ENCODE peak calls at places on chromosome 22, in seven cellular contexts. One of them, this sample, is unnamed.

GRCh38 chr22:50292643-50293440 is 14.6 kb downstream of the PLXNB2 start:
- DNase-seq in stimulated activated CD8-positive, alpha-beta memory T cell treated with anti-CD3 and anti-CD28 coated beads, Interleukin-4, amount 100 ng/mL, for 1 hour: no peak
- DNase-seq in GM13977: no peak
- DNase-seq in glutamatergic neuron: no peak
- DNase-seq in NCI-H1092 treated with DMSO at 0.1 percent for 48 hours: no peak
- DNase-seq in activated naive CD4-positive, alpha-beta T cell: no peak
- DNase-seq in choroid plexus epithelial cell: no peak
- DNase-seq in this sample: no peak

GRCh38 chr22:45880091-45880651 is 96.8 kb downstream of the WNT7B start:
- DNase-seq in choroid plexus epithelial cell: no peak
- DNase-seq in glutamatergic neuron: no peak
- DNase-seq in activated naive CD4-positive, alpha-beta T cell: no peak
- DNase-seq in stimulated activated CD8-positive, alpha-beta memory T cell treated with anti-CD3 and anti-CD28 coated beads, Interleukin-4, amount 100 ng/mL, for 1 hour: no peak
- DNase-seq in GM13977: no peak
- DNase-seq in NCI-H1092 treated with DMSO at 0.1 percent for 48 hours: no peak
- DNase-seq in this sample: peak

GRCh38 chr22:23264610-23265388 is 84.5 kb downstream of the BCR start:
- DNase-seq in NCI-H1092 treated with DMSO at 0.1 percent for 48 hours: no peak
- DNase-seq in activated naive CD4-positive, alpha-beta T cell: no peak
- DNase-seq in GM13977: no peak
- DNase-seq in glutamatergic neuron: no peak
- DNase-seq in stimulated activated CD8-positive, alpha-beta memory T cell treated with anti-CD3 and anti-CD28 coated beads, Interleukin-4, amount 100 ng/mL, for 1 hour: no peak
- DNase-seq in choroid plexus epithelial cell: no peak
- DNase-seq in this sample: no peak

GRCh38 chr22:44711701-44712100 is 9.7 kb downstream of the PRR5 start:
- DNase-seq in glutamatergic neuron: no peak
- DNase-seq in GM13977: no peak
- DNase-seq in NCI-H1092 treated with DMSO at 0.1 percent for 48 hours: no peak
- DNase-seq in choroid plexus epithelial cell: no peak
- DNase-seq in activated naive CD4-positive, alpha-beta T cell: no peak
- DNase-seq in stimulated activated CD8-positive, alpha-beta memory T cell treated with anti-CD3 and anti-CD28 coated beads, Interleukin-4, amount 100 ng/mL, for 1 hour: no peak
- DNase-seq in this sample: no peak

GRCh38 chr22:36373258-36373579 is 14.5 kb downstream of the MYH9 start:
- DNase-seq in NCI-H1092 treated with DMSO at 0.1 percent for 48 hours: no peak
- DNase-seq in glutamatergic neuron: no peak
- DNase-seq in activated naive CD4-positive, alpha-beta T cell: no peak
- DNase-seq in GM13977: no peak
- DNase-seq in choroid plexus epithelial cell: no peak
- DNase-seq in stimulated activated CD8-positive, alpha-beta memory T cell treated with anti-CD3 and anti-CD28 coated beads, Interleukin-4, amount 100 ng/mL, for 1 hour: no peak
- DNase-seq in this sample: peak

GRCh38 chr22:42644422-42645340 is 4.3 kb upstream of the ATP5MGL start:
- DNase-seq in glutamatergic neuron: no peak
- DNase-seq in choroid plexus epithelial cell: peak
- DNase-seq in GM13977: no peak
- DNase-seq in NCI-H1092 treated with DMSO at 0.1 percent for 48 hours: no peak
- DNase-seq in stimulated activated CD8-positive, alpha-beta memory T cell treated with anti-CD3 and anti-CD28 coated beads, Interleukin-4, amount 100 ng/mL, for 1 hour: no peak
- DNase-seq in activated naive CD4-positive, alpha-beta T cell: no peak
- DNase-seq in this sample: peak

GRCh38 chr22:37228106-37229011 is 15.7 kb downstream of the RAC2 start:
- DNase-seq in choroid plexus epithelial cell: peak
- DNase-seq in activated naive CD4-positive, alpha-beta T cell: no peak
- DNase-seq in GM13977: no peak
- DNase-seq in NCI-H1092 treated with DMSO at 0.1 percent for 48 hours: no peak
- DNase-seq in stimulated activated CD8-positive, alpha-beta memory T cell treated with anti-CD3 and anti-CD28 coated beads, Interleukin-4, amount 100 ng/mL, for 1 hour: no peak
- DNase-seq in glutamatergic neuron: no peak
- DNase-seq in this sample: no peak

GRCh38 chr22:50325444-50326224 is 1.2 kb downstream of the DENND6B start:
- DNase-seq in NCI-H1092 treated with DMSO at 0.1 percent for 48 hours: no peak
- DNase-seq in activated naive CD4-positive, alpha-beta T cell: no peak
- DNase-seq in choroid plexus epithelial cell: no peak
- DNase-seq in stimulated activated CD8-positive, alpha-beta memory T cell treated with anti-CD3 and anti-CD28 coated beads, Interleukin-4, amount 100 ng/mL, for 1 hour: no peak
- DNase-seq in glutamatergic neuron: peak
- DNase-seq in GM13977: peak
- DNase-seq in this sample: no peak

GRCh38 chr22:39946571-39947407 is 13.4 kb upstream of the TMA7B start:
- DNase-seq in stimulated activated CD8-positive, alpha-beta memory T cell treated with anti-CD3 and anti-CD28 coated beads, Interleukin-4, amount 100 ng/mL, for 1 hour: no peak
- DNase-seq in choroid plexus epithelial cell: no peak
- DNase-seq in NCI-H1092 treated with DMSO at 0.1 percent for 48 hours: peak
- DNase-seq in GM13977: no peak
- DNase-seq in glutamatergic neuron: no peak
- DNase-seq in activated naive CD4-positive, alpha-beta T cell: no peak
- DNase-seq in this sample: no peak

GRCh38 chr22:50248192-50249084 is 2.6 kb downstream of the HDAC10 start:
- DNase-seq in choroid plexus epithelial cell: no peak
- DNase-seq in NCI-H1092 treated with DMSO at 0.1 percent for 48 hours: no peak
- DNase-seq in stimulated activated CD8-positive, alpha-beta memory T cell treated with anti-CD3 and anti-CD28 coated beads, Interleukin-4, amount 100 ng/mL, for 1 hour: no peak
- DNase-seq in GM13977: no peak
- DNase-seq in activated naive CD4-positive, alpha-beta T cell: no peak
- DNase-seq in glutamatergic neuron: no peak
- DNase-seq in this sample: no peak

GRCh38 chr22:37516456-37516855 is 2.8 kb downstream of the CARD10 start:
- DNase-seq in stimulated activated CD8-positive, alpha-beta memory T cell treated with anti-CD3 and anti-CD28 coated beads, Interleukin-4, amount 100 ng/mL, for 1 hour: no peak
- DNase-seq in choroid plexus epithelial cell: no peak
- DNase-seq in activated naive CD4-positive, alpha-beta T cell: no peak
- DNase-seq in NCI-H1092 treated with DMSO at 0.1 percent for 48 hours: no peak
- DNase-seq in GM13977: no peak
- DNase-seq in glutamatergic neuron: no peak
- DNase-seq in this sample: no peak

GRCh38 chr22:30023099-30023498 is 57.2 kb upstream of the HORMAD2 start:
- DNase-seq in activated naive CD4-positive, alpha-beta T cell: no peak
- DNase-seq in GM13977: no peak
- DNase-seq in glutamatergic neuron: no peak
- DNase-seq in choroid plexus epithelial cell: no peak
- DNase-seq in NCI-H1092 treated with DMSO at 0.1 percent for 48 hours: no peak
- DNase-seq in stimulated activated CD8-positive, alpha-beta memory T cell treated with anti-CD3 and anti-CD28 coated beads, Interleukin-4, amount 100 ng/mL, for 1 hour: no peak
- DNase-seq in this sample: no peak

GRCh38 chr22:24033731-24034130 is 22.6 kb downstream of the CABIN1 start:
- DNase-seq in activated naive CD4-positive, alpha-beta T cell: no peak
- DNase-seq in stimulated activated CD8-positive, alpha-beta memory T cell treated with anti-CD3 and anti-CD28 coated beads, Interleukin-4, amount 100 ng/mL, for 1 hour: no peak
- DNase-seq in glutamatergic neuron: no peak
- DNase-seq in NCI-H1092 treated with DMSO at 0.1 percent for 48 hours: no peak
- DNase-seq in GM13977: no peak
- DNase-seq in choroid plexus epithelial cell: no peak
- DNase-seq in this sample: no peak

GRCh38 chr22:44205713-44206645 is 25.3 kb downstream of the PARVG start:
- DNase-seq in choroid plexus epithelial cell: no peak
- DNase-seq in activated naive CD4-positive, alpha-beta T cell: no peak
- DNase-seq in GM13977: no peak
- DNase-seq in glutamatergic neuron: peak
- DNase-seq in NCI-H1092 treated with DMSO at 0.1 percent for 48 hours: no peak
- DNase-seq in stimulated activated CD8-positive, alpha-beta memory T cell treated with anti-CD3 and anti-CD28 coated beads, Interleukin-4, amount 100 ng/mL, for 1 hour: no peak
- DNase-seq in this sample: no peak

GRCh38 chr22:44247346-44247745 is 65.4 kb downstream of the SHISAL1 start:
- DNase-seq in GM13977: no peak
- DNase-seq in stimulated activated CD8-positive, alpha-beta memory T cell treated with anti-CD3 and anti-CD28 coated beads, Interleukin-4, amount 100 ng/mL, for 1 hour: no peak
- DNase-seq in activated naive CD4-positive, alpha-beta T cell: no peak
- DNase-seq in choroid plexus epithelial cell: no peak
- DNase-seq in glutamatergic neuron: no peak
- DNase-seq in NCI-H1092 treated with DMSO at 0.1 percent for 48 hours: no peak
- DNase-seq in this sample: no peak

GRCh38 chr22:24435861-24436351 is 8.5 kb downstream of the ADORA2A start:
- DNase-seq in glutamatergic neuron: no peak
- DNase-seq in GM13977: no peak
- DNase-seq in choroid plexus epithelial cell: peak
- DNase-seq in NCI-H1092 treated with DMSO at 0.1 percent for 48 hours: no peak
- DNase-seq in activated naive CD4-positive, alpha-beta T cell: no peak
- DNase-seq in stimulated activated CD8-positive, alpha-beta memory T cell treated with anti-CD3 and anti-CD28 coated beads, Interleukin-4, amount 100 ng/mL, for 1 hour: no peak
- DNase-seq in this sample: no peak

GRCh38 chr22:42939941-42940653 is 74.9 kb downstream of the PACSIN2 start:
- DNase-seq in stimulated activated CD8-positive, alpha-beta memory T cell treated with anti-CD3 and anti-CD28 coated beads, Interleukin-4, amount 100 ng/mL, for 1 hour: no peak
- DNase-seq in glutamatergic neuron: no peak
- DNase-seq in NCI-H1092 treated with DMSO at 0.1 percent for 48 hours: no peak
- DNase-seq in GM13977: no peak
- DNase-seq in choroid plexus epithelial cell: peak
- DNase-seq in activated naive CD4-positive, alpha-beta T cell: no peak
- DNase-seq in this sample: peak

GRCh38 chr22:50576070-50576469 is 2.2 kb downstream of the CPT1B start:
- DNase-seq in stimulated activated CD8-positive, alpha-beta memory T cell treated with anti-CD3 and anti-CD28 coated beads, Interleukin-4, amount 100 ng/mL, for 1 hour: no peak
- DNase-seq in NCI-H1092 treated with DMSO at 0.1 percent for 48 hours: peak
- DNase-seq in choroid plexus epithelial cell: peak
- DNase-seq in activated naive CD4-positive, alpha-beta T cell: no peak
- DNase-seq in GM13977: no peak
- DNase-seq in glutamatergic neuron: peak
- DNase-seq in this sample: no peak

GRCh38 chr22:50209893-50210292 is 9.1 kb downstream of the SELENOO start:
- DNase-seq in stimulated activated CD8-positive, alpha-beta memory T cell treated with anti-CD3 and anti-CD28 coated beads, Interleukin-4, amount 100 ng/mL, for 1 hour: peak
- DNase-seq in activated naive CD4-positive, alpha-beta T cell: peak
- DNase-seq in NCI-H1092 treated with DMSO at 0.1 percent for 48 hours: no peak
- DNase-seq in GM13977: peak
- DNase-seq in glutamatergic neuron: peak
- DNase-seq in choroid plexus epithelial cell: peak
- DNase-seq in this sample: peak

GRCh38 chr22:19579113-19579811 is 55.1 kb upstream of the CLDN5 start:
- DNase-seq in glutamatergic neuron: no peak
- DNase-seq in activated naive CD4-positive, alpha-beta T cell: no peak
- DNase-seq in GM13977: no peak
- DNase-seq in NCI-H1092 treated with DMSO at 0.1 percent for 48 hours: no peak
- DNase-seq in choroid plexus epithelial cell: no peak
- DNase-seq in stimulated activated CD8-positive, alpha-beta memory T cell treated with anti-CD3 and anti-CD28 coated beads, Interleukin-4, amount 100 ng/mL, for 1 hour: no peak
- DNase-seq in this sample: no peak

GRCh38 chr22:40691532-40691931 is 12.2 kb downstream of the MCHR1 start:
- DNase-seq in GM13977: no peak
- DNase-seq in activated naive CD4-positive, alpha-beta T cell: no peak
- DNase-seq in NCI-H1092 treated with DMSO at 0.1 percent for 48 hours: no peak
- DNase-seq in glutamatergic neuron: no peak
- DNase-seq in choroid plexus epithelial cell: no peak
- DNase-seq in stimulated activated CD8-positive, alpha-beta memory T cell treated with anti-CD3 and anti-CD28 coated beads, Interleukin-4, amount 100 ng/mL, for 1 hour: no peak
- DNase-seq in this sample: no peak

GRCh38 chr22:28728621-28729313 is 12.9 kb downstream of the CHEK2 start:
- DNase-seq in activated naive CD4-positive, alpha-beta T cell: no peak
- DNase-seq in choroid plexus epithelial cell: peak
- DNase-seq in NCI-H1092 treated with DMSO at 0.1 percent for 48 hours: no peak
- DNase-seq in stimulated activated CD8-positive, alpha-beta memory T cell treated with anti-CD3 and anti-CD28 coated beads, Interleukin-4, amount 100 ng/mL, for 1 hour: no peak
- DNase-seq in glutamatergic neuron: no peak
- DNase-seq in GM13977: no peak
- DNase-seq in this sample: no peak

GRCh38 chr22:30697975-30698374 is 3.3 kb downstream of the OSBP2 start:
- DNase-seq in stimulated activated CD8-positive, alpha-beta memory T cell treated with anti-CD3 and anti-CD28 coated beads, Interleukin-4, amount 100 ng/mL, for 1 hour: no peak
- DNase-seq in GM13977: no peak
- DNase-seq in NCI-H1092 treated with DMSO at 0.1 percent for 48 hours: no peak
- DNase-seq in activated naive CD4-positive, alpha-beta T cell: no peak
- DNase-seq in glutamatergic neuron: no peak
- DNase-seq in choroid plexus epithelial cell: no peak
- DNase-seq in this sample: no peak

GRCh38 chr22:33386270-33386669 is 328.1 kb upstream of the SYN3 start:
- DNase-seq in glutamatergic neuron: no peak
- DNase-seq in choroid plexus epithelial cell: no peak
- DNase-seq in activated naive CD4-positive, alpha-beta T cell: no peak
- DNase-seq in NCI-H1092 treated with DMSO at 0.1 percent for 48 hours: no peak
- DNase-seq in stimulated activated CD8-positive, alpha-beta memory T cell treated with anti-CD3 and anti-CD28 coated beads, Interleukin-4, amount 100 ng/mL, for 1 hour: no peak
- DNase-seq in GM13977: no peak
- DNase-seq in this sample: no peak

GRCh38 chr22:40006641-40007040 is 11.9 kb downstream of the FAM83F start:
- DNase-seq in glutamatergic neuron: no peak
- DNase-seq in NCI-H1092 treated with DMSO at 0.1 percent for 48 hours: no peak
- DNase-seq in choroid plexus epithelial cell: no peak
- DNase-seq in GM13977: no peak
- DNase-seq in stimulated activated CD8-positive, alpha-beta memory T cell treated with anti-CD3 and anti-CD28 coated beads, Interleukin-4, amount 100 ng/mL, for 1 hour: no peak
- DNase-seq in activated naive CD4-positive, alpha-beta T cell: no peak
- DNase-seq in this sample: no peak

GRCh38 chr22:18024276-18024939 is at the start of gene MICAL3:
- DNase-seq in activated naive CD4-positive, alpha-beta T cell: peak
- DNase-seq in NCI-H1092 treated with DMSO at 0.1 percent for 48 hours: peak
- DNase-seq in GM13977: peak
- DNase-seq in choroid plexus epithelial cell: peak
- DNase-seq in glutamatergic neuron: peak
- DNase-seq in stimulated activated CD8-positive, alpha-beta memory T cell treated with anti-CD3 and anti-CD28 coated beads, Interleukin-4, amount 100 ng/mL, for 1 hour: no peak
- DNase-seq in this sample: no peak

GRCh38 chr22:18059473-18059872 is 18.3 kb upstream of the PEX26 start:
- DNase-seq in stimulated activated CD8-positive, alpha-beta memory T cell treated with anti-CD3 and anti-CD28 coated beads, Interleukin-4, amount 100 ng/mL, for 1 hour: no peak
- DNase-seq in activated naive CD4-positive, alpha-beta T cell: no peak
- DNase-seq in GM13977: no peak
- DNase-seq in glutamatergic neuron: no peak
- DNase-seq in NCI-H1092 treated with DMSO at 0.1 percent for 48 hours: no peak
- DNase-seq in choroid plexus epithelial cell: no peak
- DNase-seq in this sample: no peak

GRCh38 chr22:25070870-25071465 is 118.5 kb downstream of the KIAA1671 start:
- DNase-seq in NCI-H1092 treated with DMSO at 0.1 percent for 48 hours: no peak
- DNase-seq in activated naive CD4-positive, alpha-beta T cell: no peak
- DNase-seq in stimulated activated CD8-positive, alpha-beta memory T cell treated with anti-CD3 and anti-CD28 coated beads, Interleukin-4, amount 100 ng/mL, for 1 hour: no peak
- DNase-seq in glutamatergic neuron: no peak
- DNase-seq in choroid plexus epithelial cell: no peak
- DNase-seq in GM13977: no peak
- DNase-seq in this sample: no peak

GRCh38 chr22:35892192-35892591 is 136.4 kb downstream of the RBFOX2 start:
- DNase-seq in choroid plexus epithelial cell: peak
- DNase-seq in glutamatergic neuron: no peak
- DNase-seq in activated naive CD4-positive, alpha-beta T cell: no peak
- DNase-seq in stimulated activated CD8-positive, alpha-beta memory T cell treated with anti-CD3 and anti-CD28 coated beads, Interleukin-4, amount 100 ng/mL, for 1 hour: no peak
- DNase-seq in NCI-H1092 treated with DMSO at 0.1 percent for 48 hours: no peak
- DNase-seq in GM13977: no peak
- DNase-seq in this sample: no peak

GRCh38 chr22:39530692-39531331 is 1.7 kb downstream of the RPS19BP1 start:
- DNase-seq in NCI-H1092 treated with DMSO at 0.1 percent for 48 hours: no peak
- DNase-seq in glutamatergic neuron: no peak
- DNase-seq in GM13977: no peak
- DNase-seq in stimulated activated CD8-positive, alpha-beta memory T cell treated with anti-CD3 and anti-CD28 coated beads, Interleukin-4, amount 100 ng/mL, for 1 hour: no peak
- DNase-seq in activated naive CD4-positive, alpha-beta T cell: no peak
- DNase-seq in choroid plexus epithelial cell: peak
- DNase-seq in this sample: peak

GRCh38 chr22:45296628-45297297 is 12.0 kb downstream of the UPK3A start:
- DNase-seq in glutamatergic neuron: no peak
- DNase-seq in NCI-H1092 treated with DMSO at 0.1 percent for 48 hours: no peak
- DNase-seq in stimulated activated CD8-positive, alpha-beta memory T cell treated with anti-CD3 and anti-CD28 coated beads, Interleukin-4, amount 100 ng/mL, for 1 hour: no peak
- DNase-seq in GM13977: no peak
- DNase-seq in activated naive CD4-positive, alpha-beta T cell: peak
- DNase-seq in choroid plexus epithelial cell: no peak
- DNase-seq in this sample: no peak

GRCh38 chr22:36852056-36852973 is 8.5 kb upstream of the NCF4 start:
- DNase-seq in glutamatergic neuron: no peak
- DNase-seq in choroid plexus epithelial cell: no peak
- DNase-seq in GM13977: no peak
- DNase-seq in activated naive CD4-positive, alpha-beta T cell: no peak
- DNase-seq in NCI-H1092 treated with DMSO at 0.1 percent for 48 hours: no peak
- DNase-seq in stimulated activated CD8-positive, alpha-beta memory T cell treated with anti-CD3 and anti-CD28 coated beads, Interleukin-4, amount 100 ng/mL, for 1 hour: no peak
- DNase-seq in this sample: no peak

GRCh38 chr22:24758164-24758799 is 16.2 kb downstream of the PIWIL3 start:
- DNase-seq in stimulated activated CD8-positive, alpha-beta memory T cell treated with anti-CD3 and anti-CD28 coated beads, Interleukin-4, amount 100 ng/mL, for 1 hour: peak
- DNase-seq in glutamatergic neuron: peak
- DNase-seq in activated naive CD4-positive, alpha-beta T cell: peak
- DNase-seq in NCI-H1092 treated with DMSO at 0.1 percent for 48 hours: peak
- DNase-seq in GM13977: peak
- DNase-seq in choroid plexus epithelial cell: peak
- DNase-seq in this sample: no peak

GRCh38 chr22:32271389-32271788 is 16.2 kb upstream of the SLC5A4 start:
- DNase-seq in choroid plexus epithelial cell: no peak
- DNase-seq in GM13977: no peak
- DNase-seq in glutamatergic neuron: no peak
- DNase-seq in NCI-H1092 treated with DMSO at 0.1 percent for 48 hours: no peak
- DNase-seq in activated naive CD4-positive, alpha-beta T cell: no peak
- DNase-seq in stimulated activated CD8-positive, alpha-beta memory T cell treated with anti-CD3 and anti-CD28 coated beads, Interleukin-4, amount 100 ng/mL, for 1 hour: no peak
- DNase-seq in this sample: no peak

GRCh38 chr22:30208631-30209603 is 37.6 kb downstream of the LIF start:
- DNase-seq in stimulated activated CD8-positive, alpha-beta memory T cell treated with anti-CD3 and anti-CD28 coated beads, Interleukin-4, amount 100 ng/mL, for 1 hour: no peak
- DNase-seq in GM13977: peak
- DNase-seq in choroid plexus epithelial cell: peak
- DNase-seq in activated naive CD4-positive, alpha-beta T cell: no peak
- DNase-seq in NCI-H1092 treated with DMSO at 0.1 percent for 48 hours: no peak
- DNase-seq in glutamatergic neuron: no peak
- DNase-seq in this sample: no peak

GRCh38 chr22:24006914-24007214 is 1.6 kb upstream of the GSTT4 start:
- DNase-seq in GM13977: no peak
- DNase-seq in activated naive CD4-positive, alpha-beta T cell: no peak
- DNase-seq in NCI-H1092 treated with DMSO at 0.1 percent for 48 hours: no peak
- DNase-seq in stimulated activated CD8-positive, alpha-beta memory T cell treated with anti-CD3 and anti-CD28 coated beads, Interleukin-4, amount 100 ng/mL, for 1 hour: no peak
- DNase-seq in glutamatergic neuron: no peak
- DNase-seq in choroid plexus epithelial cell: no peak
- DNase-seq in this sample: no peak

GRCh38 chr22:47029244-47030001 is 267.0 kb downstream of the TBC1D22A start:
- DNase-seq in glutamatergic neuron: no peak
- DNase-seq in GM13977: no peak
- DNase-seq in stimulated activated CD8-positive, alpha-beta memory T cell treated with anti-CD3 and anti-CD28 coated beads, Interleukin-4, amount 100 ng/mL, for 1 hour: no peak
- DNase-seq in NCI-H1092 treated with DMSO at 0.1 percent for 48 hours: no peak
- DNase-seq in choroid plexus epithelial cell: no peak
- DNase-seq in activated naive CD4-positive, alpha-beta T cell: no peak
- DNase-seq in this sample: peak

This sample was measured in lower lobe of right lung.